ENCODE peak calls at places on chromosomes 4 and X, in six cellular contexts. One of them, this sample, is unnamed.

GRCh38 chr4:177301127-177301639 is 8.5 kb upstream of the NEIL3 start:
- DNase-seq in upper lobe of left lung: no peak
- DNase-seq in activated B cell treated with CpG ODN at 0.5 μM for 24 hours: no peak
- DNase-seq in kidney: no peak
- DNase-seq in breast epithelium: no peak
- DNase-seq in heart right ventricle: no peak
- DNase-seq in this sample: no peak

GRCh38 chr4:78720994-78721677 is 55.0 kb upstream of the BMP2K start:
- DNase-seq in upper lobe of left lung: no peak
- DNase-seq in activated B cell treated with CpG ODN at 0.5 μM for 24 hours: no peak
- DNase-seq in kidney: no peak
- DNase-seq in breast epithelium: no peak
- DNase-seq in heart right ventricle: peak
- DNase-seq in this sample: no peak

GRCh38 chr4:10180927-10181744 is 64.5 kb upstream of the WDR1 start:
- DNase-seq in upper lobe of left lung: peak
- DNase-seq in activated B cell treated with CpG ODN at 0.5 μM for 24 hours: no peak
- DNase-seq in kidney: no peak
- DNase-seq in breast epithelium: no peak
- DNase-seq in heart right ventricle: no peak
- DNase-seq in this sample: no peak

GRCh38 chr4:95838192-95838591 is 1.7 kb upstream of the PDHA2 start:
- DNase-seq in upper lobe of left lung: no peak
- DNase-seq in activated B cell treated with CpG ODN at 0.5 μM for 24 hours: no peak
- DNase-seq in kidney: no peak
- DNase-seq in breast epithelium: no peak
- DNase-seq in heart right ventricle: peak
- DNase-seq in this sample: no peak

GRCh38 chr4:105637409-105638258 is 70.9 kb downstream of the INTS12 start:
- DNase-seq in upper lobe of left lung: peak
- DNase-seq in activated B cell treated with CpG ODN at 0.5 μM for 24 hours: no peak
- DNase-seq in kidney: peak
- DNase-seq in breast epithelium: peak
- DNase-seq in heart right ventricle: peak
- DNase-seq in this sample: no peak

GRCh38 chr4:153023692-153024394 is 87.7 kb downstream of the FHDC1 start:
- DNase-seq in upper lobe of left lung: no peak
- DNase-seq in activated B cell treated with CpG ODN at 0.5 μM for 24 hours: no peak
- DNase-seq in kidney: no peak
- DNase-seq in breast epithelium: no peak
- DNase-seq in heart right ventricle: no peak
- DNase-seq in this sample: no peak

GRCh38 chr4:24753519-24753918 is 41.9 kb upstream of the SOD3 start:
- DNase-seq in upper lobe of left lung: no peak
- DNase-seq in activated B cell treated with CpG ODN at 0.5 μM for 24 hours: no peak
- DNase-seq in kidney: no peak
- DNase-seq in breast epithelium: no peak
- DNase-seq in heart right ventricle: no peak
- DNase-seq in this sample: no peak

GRCh38 chr4:8038702-8039251 is 99.1 kb upstream of the AFAP1 start:
- DNase-seq in upper lobe of left lung: no peak
- DNase-seq in activated B cell treated with CpG ODN at 0.5 μM for 24 hours: no peak
- DNase-seq in kidney: no peak
- DNase-seq in breast epithelium: no peak
- DNase-seq in heart right ventricle: no peak
- DNase-seq in this sample: no peak

GRCh38 chr4:151668687-151669402 is 92.0 kb downstream of the GATB start:
- DNase-seq in upper lobe of left lung: no peak
- DNase-seq in activated B cell treated with CpG ODN at 0.5 μM for 24 hours: no peak
- DNase-seq in kidney: peak
- DNase-seq in breast epithelium: no peak
- DNase-seq in heart right ventricle: no peak
- DNase-seq in this sample: no peak

GRCh38 chr4:173526724-173527102 is 3.3 kb downstream of the HAND2 start:
- DNase-seq in upper lobe of left lung: no peak
- DNase-seq in activated B cell treated with CpG ODN at 0.5 μM for 24 hours: no peak
- DNase-seq in kidney: no peak
- DNase-seq in breast epithelium: no peak
- DNase-seq in heart right ventricle: no peak
- DNase-seq in this sample: no peak

GRCh38 chrX:9873952-9874351 is 87.7 kb downstream of the SHROOM2 start:
- DNase-seq in upper lobe of left lung: peak
- DNase-seq in activated B cell treated with CpG ODN at 0.5 μM for 24 hours: peak
- DNase-seq in kidney: no peak
- DNase-seq in breast epithelium: no peak
- DNase-seq in heart right ventricle: no peak
- DNase-seq in this sample: no peak

GRCh38 chr4:147019061-147019460 is 73.4 kb upstream of the TTC29 start:
- DNase-seq in upper lobe of left lung: peak
- DNase-seq in activated B cell treated with CpG ODN at 0.5 μM for 24 hours: peak
- DNase-seq in kidney: no peak
- DNase-seq in breast epithelium: peak
- DNase-seq in heart right ventricle: peak
- DNase-seq in this sample: no peak
- TF ChIP-seq CTCF in upper lobe of left lung: peak
- TF ChIP-seq CTCF in activated B cell treated with CpG ODN at 0.5 μM for 24 hours: no peak
- TF ChIP-seq CTCF in kidney: peak
- TF ChIP-seq CTCF in breast epithelium: no peak
- TF ChIP-seq CTCF in heart right ventricle: peak
- TF ChIP-seq CTCF in this sample: peak

GRCh38 chr4:22391548-22391947 is 124.3 kb downstream of the ADGRA3 start:
- DNase-seq in upper lobe of left lung: no peak
- DNase-seq in activated B cell treated with CpG ODN at 0.5 μM for 24 hours: no peak
- DNase-seq in kidney: no peak
- DNase-seq in breast epithelium: no peak
- DNase-seq in heart right ventricle: no peak
- DNase-seq in this sample: no peak

GRCh38 chr4:22384154-22384553 is 131.7 kb downstream of the ADGRA3 start:
- DNase-seq in upper lobe of left lung: no peak
- DNase-seq in activated B cell treated with CpG ODN at 0.5 μM for 24 hours: no peak
- DNase-seq in kidney: no peak
- DNase-seq in breast epithelium: no peak
- DNase-seq in heart right ventricle: no peak
- DNase-seq in this sample: no peak

GRCh38 chr4:22385615-22386014 is 130.3 kb downstream of the ADGRA3 start:
- DNase-seq in upper lobe of left lung: no peak
- DNase-seq in activated B cell treated with CpG ODN at 0.5 μM for 24 hours: no peak
- DNase-seq in kidney: no peak
- DNase-seq in breast epithelium: no peak
- DNase-seq in heart right ventricle: no peak
- DNase-seq in this sample: no peak

DNA sequence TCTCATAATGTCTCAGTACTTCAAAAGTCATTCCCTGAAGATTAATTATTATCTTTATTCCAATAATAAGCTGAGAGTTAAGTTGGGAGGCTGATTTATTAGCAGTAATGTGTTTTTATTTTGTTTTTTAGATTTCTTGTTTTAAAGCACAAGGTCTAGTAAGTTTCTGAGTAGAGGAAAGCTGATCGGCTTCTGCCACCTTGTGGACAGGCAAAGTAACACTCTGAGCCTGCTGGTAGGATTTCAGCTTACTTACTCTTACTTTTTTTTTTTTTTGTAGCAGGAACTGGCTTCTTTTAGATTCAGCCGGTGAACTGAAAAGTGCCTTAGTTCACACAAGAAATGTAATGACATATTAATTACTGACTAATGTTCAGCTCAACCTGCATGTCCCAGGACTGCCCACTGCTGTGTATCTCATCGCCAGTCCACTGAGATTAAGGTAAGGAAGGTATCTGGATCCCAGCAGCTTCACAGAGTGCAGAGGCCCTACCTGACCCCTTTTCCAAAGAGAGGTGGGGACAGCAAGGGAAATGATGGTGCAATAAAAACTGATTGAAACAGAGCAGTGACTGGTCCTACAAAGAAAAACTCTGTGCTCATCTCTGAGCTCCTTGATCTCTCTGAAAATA is 126.5 kb downstream of the ADGRA3 start:
- DNase-seq in upper lobe of left lung: no peak
- DNase-seq in activated B cell treated with CpG ODN at 0.5 μM for 24 hours: no peak
- DNase-seq in kidney: no peak
- DNase-seq in breast epithelium: no peak
- DNase-seq in heart right ventricle: peak
- DNase-seq in this sample: no peak
- TF ChIP-seq CTCF in upper lobe of left lung: peak
- TF ChIP-seq CTCF in activated B cell treated with CpG ODN at 0.5 μM for 24 hours: no peak
- TF ChIP-seq CTCF in kidney: peak
- TF ChIP-seq CTCF in breast epithelium: peak
- TF ChIP-seq CTCF in heart right ventricle: peak
- TF ChIP-seq CTCF in this sample: peak

DNA sequence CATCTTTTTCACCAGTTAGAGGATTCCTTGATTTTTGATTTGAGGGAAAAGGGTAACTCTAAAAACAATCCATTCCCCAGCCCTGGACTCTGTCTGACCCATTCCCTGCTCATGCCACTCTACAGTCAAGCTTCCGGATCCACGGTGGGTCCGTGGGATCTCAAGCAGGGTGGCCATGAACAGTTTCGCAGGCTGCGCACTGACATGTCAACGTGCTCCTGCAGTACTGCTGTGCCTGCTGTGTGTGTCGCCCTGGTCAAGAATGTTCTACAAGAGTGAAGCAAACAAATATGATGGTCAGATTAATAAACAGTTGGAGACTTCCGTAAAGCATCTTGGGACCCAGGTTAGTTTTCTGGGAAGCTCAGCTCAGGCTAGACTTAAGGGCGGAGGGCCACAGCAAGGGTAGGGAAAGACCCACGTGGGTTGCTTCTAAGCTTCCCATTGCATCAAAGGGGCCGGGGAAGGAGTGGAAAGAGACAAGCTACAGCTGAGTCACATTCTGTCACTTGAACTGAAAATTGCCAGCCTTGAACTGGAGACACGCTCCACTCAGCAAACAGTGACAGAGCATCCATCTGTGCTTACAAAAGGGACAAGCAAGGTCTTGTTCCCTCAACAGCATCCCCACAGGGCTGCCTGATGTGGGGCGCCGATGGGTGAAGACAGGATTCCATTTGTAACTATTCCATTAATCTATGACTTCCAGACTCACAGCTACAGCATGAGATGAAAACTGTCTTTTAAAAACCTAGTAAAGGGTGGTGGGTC is 81.8 kb downstream of the MTMR1 start:
- DNase-seq in upper lobe of left lung: no peak
- DNase-seq in activated B cell treated with CpG ODN at 0.5 μM for 24 hours: no peak
- DNase-seq in kidney: no peak
- DNase-seq in breast epithelium: no peak
- DNase-seq in heart right ventricle: no peak
- DNase-seq in this sample: no peak
- TF ChIP-seq CTCF in upper lobe of left lung: no peak
- TF ChIP-seq CTCF in activated B cell treated with CpG ODN at 0.5 μM for 24 hours: no peak
- TF ChIP-seq CTCF in kidney: no peak
- TF ChIP-seq CTCF in breast epithelium: no peak
- TF ChIP-seq CTCF in heart right ventricle: no peak
- TF ChIP-seq CTCF in this sample: no peak

DNA sequence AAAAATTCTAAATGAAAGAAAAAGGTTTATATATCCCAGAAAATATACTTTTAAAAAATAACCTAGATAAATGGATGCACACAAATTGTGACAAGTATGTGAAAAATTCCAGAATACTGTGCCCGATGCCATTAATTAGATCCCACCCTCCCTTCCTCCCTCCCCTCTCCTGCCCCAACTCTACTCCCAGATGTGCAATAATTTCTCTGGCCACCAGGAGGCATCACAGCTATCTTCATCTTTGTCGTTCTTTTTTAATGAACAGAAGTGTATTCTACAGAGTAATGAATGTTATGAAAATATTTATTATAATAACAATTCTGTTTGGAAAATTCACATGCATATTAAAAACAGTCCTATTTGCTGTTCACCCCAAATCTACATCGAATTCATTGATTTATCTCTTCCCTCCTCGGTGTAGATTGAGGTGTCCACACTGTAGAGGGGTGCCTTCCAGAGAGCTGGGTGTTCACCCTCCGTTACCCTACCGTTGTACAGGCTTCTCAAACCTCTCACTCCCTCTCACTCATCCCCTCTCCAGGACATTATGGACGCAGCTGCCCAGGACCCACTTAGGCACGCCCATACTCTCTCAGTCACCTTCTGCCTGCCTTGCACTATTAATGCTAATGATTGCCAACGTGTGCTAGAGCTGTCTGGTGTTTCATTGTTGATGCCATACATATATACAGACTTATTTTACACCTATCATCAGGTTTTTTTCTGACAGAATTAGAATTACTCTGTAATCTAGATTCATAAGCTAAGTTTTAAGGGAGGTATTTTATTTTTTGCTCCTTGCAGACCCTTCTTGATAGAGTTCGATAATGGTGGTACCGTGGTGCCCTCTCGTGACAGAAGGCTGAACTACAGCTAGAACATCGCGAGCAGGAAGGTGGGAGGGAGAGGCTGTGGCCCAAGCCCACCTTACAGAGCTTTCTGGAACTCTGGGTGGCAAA is 14.1 kb downstream of the RAB40AL start:
- DNase-seq in upper lobe of left lung: no peak
- DNase-seq in activated B cell treated with CpG ODN at 0.5 μM for 24 hours: peak
- DNase-seq in kidney: no peak
- DNase-seq in breast epithelium: no peak
- DNase-seq in heart right ventricle: peak
- DNase-seq in this sample: no peak
- TF ChIP-seq CTCF in upper lobe of left lung: peak
- TF ChIP-seq CTCF in activated B cell treated with CpG ODN at 0.5 μM for 24 hours: no peak
- TF ChIP-seq CTCF in kidney: peak
- TF ChIP-seq CTCF in breast epithelium: peak
- TF ChIP-seq CTCF in heart right ventricle: peak
- TF ChIP-seq CTCF in this sample: peak

DNA sequence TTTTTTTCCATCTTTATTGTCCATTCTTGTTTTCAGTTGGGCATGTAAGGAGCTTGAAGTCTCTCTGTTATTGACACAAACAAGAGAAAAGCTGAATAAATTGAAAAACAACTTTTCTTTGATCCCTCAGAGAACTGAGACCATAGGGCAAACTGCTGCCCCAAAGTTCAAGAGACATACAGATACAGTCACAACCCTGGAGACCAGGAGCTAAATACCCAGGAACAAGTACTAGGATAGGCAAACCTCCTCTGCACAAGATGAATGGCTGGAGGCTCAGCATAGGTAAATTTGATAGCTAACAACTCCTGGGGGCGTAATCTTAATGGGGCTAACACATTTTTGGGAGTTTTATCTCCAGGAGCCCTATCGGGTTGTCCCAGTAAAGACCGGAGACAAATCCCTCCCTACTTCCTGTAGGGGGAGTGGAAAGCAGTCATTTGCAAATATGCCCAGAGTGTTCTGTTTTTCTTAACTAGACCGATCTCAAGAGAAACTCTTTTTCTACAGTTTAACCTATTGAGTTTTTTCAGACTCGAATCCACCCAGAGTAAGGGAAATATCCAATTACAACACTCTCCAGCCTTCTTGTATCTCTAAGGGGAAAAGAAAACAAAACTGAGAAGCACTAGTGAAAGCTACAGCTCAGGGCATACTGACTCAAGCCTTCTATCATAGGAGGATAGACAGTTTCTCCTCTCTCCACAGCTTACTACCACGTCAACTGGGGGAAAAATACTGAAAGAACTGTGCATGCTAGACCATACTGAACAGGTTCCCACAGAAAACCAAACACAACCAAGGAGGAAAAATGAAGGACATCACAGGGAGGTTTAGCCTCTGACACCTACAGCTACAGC is 23.1 kb downstream of the MAGEA8 start:
- DNase-seq in upper lobe of left lung: no peak
- DNase-seq in activated B cell treated with CpG ODN at 0.5 μM for 24 hours: no peak
- DNase-seq in kidney: no peak
- DNase-seq in breast epithelium: no peak
- DNase-seq in heart right ventricle: no peak
- DNase-seq in this sample: no peak
- TF ChIP-seq CTCF in upper lobe of left lung: no peak
- TF ChIP-seq CTCF in activated B cell treated with CpG ODN at 0.5 μM for 24 hours: no peak
- TF ChIP-seq CTCF in kidney: no peak
- TF ChIP-seq CTCF in breast epithelium: no peak
- TF ChIP-seq CTCF in heart right ventricle: peak
- TF ChIP-seq CTCF in this sample: peak